ENCODE peak calls at places on chromosomes 11 and 22, in four cellular contexts. One of them, this sample, is unnamed.

GRCh38 chr11:112225753-112226061 is 521 bp upstream of the PTS start:
- DNase-seq in activated CD4-positive, alpha-beta T cell treated with anti-CD3 and anti-CD28 coated beads, Interleukin-2, amount 10 ng/mL, durations not matched to agents 7 days and 5 days: no peak
- DNase-seq in activated CD4-positive, CD25-positive, alpha-beta regulatory T cell treated with anti-CD3 and anti-CD28 coated beads, Interleukin-2, amount 50 U/mL, for 72 hours: no peak
- DNase-seq in IMR-90: peak; percentile 71
- DNase-seq in this sample: peak; percentile 73

GRCh38 chr11:1589996-1590395 is 4.9 kb upstream of the KRTAP5-1 start:
- DNase-seq in activated CD4-positive, alpha-beta T cell treated with anti-CD3 and anti-CD28 coated beads, Interleukin-2, amount 10 ng/mL, durations not matched to agents 7 days and 5 days: no peak
- DNase-seq in activated CD4-positive, CD25-positive, alpha-beta regulatory T cell treated with anti-CD3 and anti-CD28 coated beads, Interleukin-2, amount 50 U/mL, for 72 hours: no peak
- DNase-seq in IMR-90: no peak
- DNase-seq in this sample: no peak

GRCh38 chr22:28019881-28020861 is 101.1 kb upstream of the PITPNB start:
- DNase-seq in activated CD4-positive, alpha-beta T cell treated with anti-CD3 and anti-CD28 coated beads, Interleukin-2, amount 10 ng/mL, durations not matched to agents 7 days and 5 days: peak; percentile 69
- DNase-seq in activated CD4-positive, CD25-positive, alpha-beta regulatory T cell treated with anti-CD3 and anti-CD28 coated beads, Interleukin-2, amount 50 U/mL, for 72 hours: peak; percentile 69
- DNase-seq in IMR-90: peak; percentile 60
- DNase-seq in this sample: peak; percentile 25

GRCh38 chr11:11843233-11843632 is 1.5 kb downstream of the USP47 start:
- DNase-seq in activated CD4-positive, alpha-beta T cell treated with anti-CD3 and anti-CD28 coated beads, Interleukin-2, amount 10 ng/mL, durations not matched to agents 7 days and 5 days: no peak
- DNase-seq in activated CD4-positive, CD25-positive, alpha-beta regulatory T cell treated with anti-CD3 and anti-CD28 coated beads, Interleukin-2, amount 50 U/mL, for 72 hours: no peak
- DNase-seq in IMR-90: peak; percentile 94
- DNase-seq in this sample: peak; percentile 26

GRCh38 chr11:34775417-34775888 is 140.7 kb downstream of the APIP start:
- DNase-seq in activated CD4-positive, alpha-beta T cell treated with anti-CD3 and anti-CD28 coated beads, Interleukin-2, amount 10 ng/mL, durations not matched to agents 7 days and 5 days: no peak
- DNase-seq in activated CD4-positive, CD25-positive, alpha-beta regulatory T cell treated with anti-CD3 and anti-CD28 coated beads, Interleukin-2, amount 50 U/mL, for 72 hours: no peak
- DNase-seq in IMR-90: no peak
- DNase-seq in this sample: no peak

GRCh38 chr11:69249641-69250502 is 44.1 kb upstream of the MYEOV start:
- DNase-seq in activated CD4-positive, alpha-beta T cell treated with anti-CD3 and anti-CD28 coated beads, Interleukin-2, amount 10 ng/mL, durations not matched to agents 7 days and 5 days: no peak
- DNase-seq in activated CD4-positive, CD25-positive, alpha-beta regulatory T cell treated with anti-CD3 and anti-CD28 coated beads, Interleukin-2, amount 50 U/mL, for 72 hours: no peak
- DNase-seq in IMR-90: peak; percentile 69
- DNase-seq in this sample: peak; percentile 63

GRCh38 chr11:61157743-61158142 is 3.5 kb downstream of the VPS37C start:
- DNase-seq in activated CD4-positive, alpha-beta T cell treated with anti-CD3 and anti-CD28 coated beads, Interleukin-2, amount 10 ng/mL, durations not matched to agents 7 days and 5 days: no peak
- DNase-seq in activated CD4-positive, CD25-positive, alpha-beta regulatory T cell treated with anti-CD3 and anti-CD28 coated beads, Interleukin-2, amount 50 U/mL, for 72 hours: no peak
- DNase-seq in IMR-90: no peak
- DNase-seq in this sample: no peak

GRCh38 chr11:35045219-35045819 is 93.7 kb upstream of the CD44 start:
- DNase-seq in activated CD4-positive, alpha-beta T cell treated with anti-CD3 and anti-CD28 coated beads, Interleukin-2, amount 10 ng/mL, durations not matched to agents 7 days and 5 days: peak; percentile 90
- DNase-seq in activated CD4-positive, CD25-positive, alpha-beta regulatory T cell treated with anti-CD3 and anti-CD28 coated beads, Interleukin-2, amount 50 U/mL, for 72 hours: peak; percentile 38
- DNase-seq in IMR-90: no peak
- DNase-seq in this sample: no peak

GRCh38 chr11:118631109-118631508 is 23.7 kb downstream of the PHLDB1 start:
- DNase-seq in activated CD4-positive, alpha-beta T cell treated with anti-CD3 and anti-CD28 coated beads, Interleukin-2, amount 10 ng/mL, durations not matched to agents 7 days and 5 days: no peak
- DNase-seq in activated CD4-positive, CD25-positive, alpha-beta regulatory T cell treated with anti-CD3 and anti-CD28 coated beads, Interleukin-2, amount 50 U/mL, for 72 hours: no peak
- DNase-seq in IMR-90: no peak
- DNase-seq in this sample: no peak

GRCh38 chr22:39349506-39349966 is 255 bp upstream of the SYNGR1 start:
- DNase-seq in activated CD4-positive, alpha-beta T cell treated with anti-CD3 and anti-CD28 coated beads, Interleukin-2, amount 10 ng/mL, durations not matched to agents 7 days and 5 days: no peak
- DNase-seq in activated CD4-positive, CD25-positive, alpha-beta regulatory T cell treated with anti-CD3 and anti-CD28 coated beads, Interleukin-2, amount 50 U/mL, for 72 hours: no peak
- DNase-seq in IMR-90: no peak
- DNase-seq in this sample: no peak

GRCh38 chr11:69383946-69384547 is 90.1 kb downstream of the MYEOV start:
- DNase-seq in activated CD4-positive, alpha-beta T cell treated with anti-CD3 and anti-CD28 coated beads, Interleukin-2, amount 10 ng/mL, durations not matched to agents 7 days and 5 days: no peak
- DNase-seq in activated CD4-positive, CD25-positive, alpha-beta regulatory T cell treated with anti-CD3 and anti-CD28 coated beads, Interleukin-2, amount 50 U/mL, for 72 hours: peak; percentile 8
- DNase-seq in IMR-90: no peak
- DNase-seq in this sample: no peak

GRCh38 chr11:8826145-8826786 is 84.7 kb upstream of the AKIP1 start:
- DNase-seq in activated CD4-positive, alpha-beta T cell treated with anti-CD3 and anti-CD28 coated beads, Interleukin-2, amount 10 ng/mL, durations not matched to agents 7 days and 5 days: no peak
- DNase-seq in activated CD4-positive, CD25-positive, alpha-beta regulatory T cell treated with anti-CD3 and anti-CD28 coated beads, Interleukin-2, amount 50 U/mL, for 72 hours: no peak
- DNase-seq in IMR-90: peak; percentile 95
- DNase-seq in this sample: peak; percentile 86

GRCh38 chr11:18720811-18721575 is 5.0 kb downstream of the IGSF22 start:
- DNase-seq in activated CD4-positive, alpha-beta T cell treated with anti-CD3 and anti-CD28 coated beads, Interleukin-2, amount 10 ng/mL, durations not matched to agents 7 days and 5 days: peak; percentile 74
- DNase-seq in activated CD4-positive, CD25-positive, alpha-beta regulatory T cell treated with anti-CD3 and anti-CD28 coated beads, Interleukin-2, amount 50 U/mL, for 72 hours: peak; percentile 78
- DNase-seq in IMR-90: peak; percentile 43
- DNase-seq in this sample: no peak

GRCh38 chr22:48532986-48533385 is 1294.7 kb downstream of the BRD1 start:
- DNase-seq in activated CD4-positive, alpha-beta T cell treated with anti-CD3 and anti-CD28 coated beads, Interleukin-2, amount 10 ng/mL, durations not matched to agents 7 days and 5 days: no peak
- DNase-seq in activated CD4-positive, CD25-positive, alpha-beta regulatory T cell treated with anti-CD3 and anti-CD28 coated beads, Interleukin-2, amount 50 U/mL, for 72 hours: no peak
- DNase-seq in IMR-90: no peak
- DNase-seq in this sample: no peak

GRCh38 chr11:9703280-9703679 is 39.4 kb downstream of the SWAP70 start:
- DNase-seq in activated CD4-positive, alpha-beta T cell treated with anti-CD3 and anti-CD28 coated beads, Interleukin-2, amount 10 ng/mL, durations not matched to agents 7 days and 5 days: no peak
- DNase-seq in activated CD4-positive, CD25-positive, alpha-beta regulatory T cell treated with anti-CD3 and anti-CD28 coated beads, Interleukin-2, amount 50 U/mL, for 72 hours: no peak
- DNase-seq in IMR-90: no peak
- DNase-seq in this sample: no peak

GRCh38 chr11:93845181-93846092 is 5.0 kb downstream of the VSTM5 start:
- DNase-seq in activated CD4-positive, alpha-beta T cell treated with anti-CD3 and anti-CD28 coated beads, Interleukin-2, amount 10 ng/mL, durations not matched to agents 7 days and 5 days: no peak
- DNase-seq in activated CD4-positive, CD25-positive, alpha-beta regulatory T cell treated with anti-CD3 and anti-CD28 coated beads, Interleukin-2, amount 50 U/mL, for 72 hours: no peak
- DNase-seq in IMR-90: no peak
- DNase-seq in this sample: peak; percentile 52

GRCh38 chr11:24755260-24755839 is 258.5 kb downstream of the LUZP2 start:
- DNase-seq in activated CD4-positive, alpha-beta T cell treated with anti-CD3 and anti-CD28 coated beads, Interleukin-2, amount 10 ng/mL, durations not matched to agents 7 days and 5 days: no peak
- DNase-seq in activated CD4-positive, CD25-positive, alpha-beta regulatory T cell treated with anti-CD3 and anti-CD28 coated beads, Interleukin-2, amount 50 U/mL, for 72 hours: no peak
- DNase-seq in IMR-90: no peak
- DNase-seq in this sample: no peak

GRCh38 chr11:37657645-37658044 is 1059.6 kb upstream of the RAG2 start:
- DNase-seq in activated CD4-positive, alpha-beta T cell treated with anti-CD3 and anti-CD28 coated beads, Interleukin-2, amount 10 ng/mL, durations not matched to agents 7 days and 5 days: no peak
- DNase-seq in activated CD4-positive, CD25-positive, alpha-beta regulatory T cell treated with anti-CD3 and anti-CD28 coated beads, Interleukin-2, amount 50 U/mL, for 72 hours: no peak
- DNase-seq in IMR-90: peak; percentile 25
- DNase-seq in this sample: peak; percentile 10

GRCh38 chr11:100789500-100789899 is 102.4 kb downstream of the ARHGAP42 start:
- DNase-seq in activated CD4-positive, alpha-beta T cell treated with anti-CD3 and anti-CD28 coated beads, Interleukin-2, amount 10 ng/mL, durations not matched to agents 7 days and 5 days: no peak
- DNase-seq in activated CD4-positive, CD25-positive, alpha-beta regulatory T cell treated with anti-CD3 and anti-CD28 coated beads, Interleukin-2, amount 50 U/mL, for 72 hours: no peak
- DNase-seq in IMR-90: peak; percentile 11
- DNase-seq in this sample: no peak

GRCh38 chr11:31968774-31969433 is 122.0 kb upstream of the RCN1 start:
- DNase-seq in activated CD4-positive, alpha-beta T cell treated with anti-CD3 and anti-CD28 coated beads, Interleukin-2, amount 10 ng/mL, durations not matched to agents 7 days and 5 days: no peak
- DNase-seq in activated CD4-positive, CD25-positive, alpha-beta regulatory T cell treated with anti-CD3 and anti-CD28 coated beads, Interleukin-2, amount 50 U/mL, for 72 hours: no peak
- DNase-seq in IMR-90: peak; percentile 61
- DNase-seq in this sample: peak; percentile 60

GRCh38 chr11:360326-361280 is 8.7 kb upstream of the B4GALNT4 start:
- DNase-seq in activated CD4-positive, alpha-beta T cell treated with anti-CD3 and anti-CD28 coated beads, Interleukin-2, amount 10 ng/mL, durations not matched to agents 7 days and 5 days: no peak
- DNase-seq in activated CD4-positive, CD25-positive, alpha-beta regulatory T cell treated with anti-CD3 and anti-CD28 coated beads, Interleukin-2, amount 50 U/mL, for 72 hours: peak; percentile 26
- DNase-seq in IMR-90: no peak
- DNase-seq in this sample: no peak

GRCh38 chr11:44032304-44033085 is 15.3 kb upstream of the ACCSL start:
- DNase-seq in activated CD4-positive, alpha-beta T cell treated with anti-CD3 and anti-CD28 coated beads, Interleukin-2, amount 10 ng/mL, durations not matched to agents 7 days and 5 days: no peak
- DNase-seq in activated CD4-positive, CD25-positive, alpha-beta regulatory T cell treated with anti-CD3 and anti-CD28 coated beads, Interleukin-2, amount 50 U/mL, for 72 hours: no peak
- DNase-seq in IMR-90: peak; percentile 72
- DNase-seq in this sample: no peak

GRCh38 chr11:14340721-14341120 is 18.3 kb downstream of the RRAS2 start:
- DNase-seq in activated CD4-positive, alpha-beta T cell treated with anti-CD3 and anti-CD28 coated beads, Interleukin-2, amount 10 ng/mL, durations not matched to agents 7 days and 5 days: no peak
- DNase-seq in activated CD4-positive, CD25-positive, alpha-beta regulatory T cell treated with anti-CD3 and anti-CD28 coated beads, Interleukin-2, amount 50 U/mL, for 72 hours: no peak
- DNase-seq in IMR-90: no peak
- DNase-seq in this sample: no peak

GRCh38 chr22:33315954-33316353 is 257.8 kb upstream of the SYN3 start:
- DNase-seq in activated CD4-positive, alpha-beta T cell treated with anti-CD3 and anti-CD28 coated beads, Interleukin-2, amount 10 ng/mL, durations not matched to agents 7 days and 5 days: no peak
- DNase-seq in activated CD4-positive, CD25-positive, alpha-beta regulatory T cell treated with anti-CD3 and anti-CD28 coated beads, Interleukin-2, amount 50 U/mL, for 72 hours: no peak
- DNase-seq in IMR-90: no peak
- DNase-seq in this sample: no peak

GRCh38 chr22:24540470-24540869 is 14.5 kb downstream of the GUCD1 start:
- DNase-seq in activated CD4-positive, alpha-beta T cell treated with anti-CD3 and anti-CD28 coated beads, Interleukin-2, amount 10 ng/mL, durations not matched to agents 7 days and 5 days: no peak
- DNase-seq in activated CD4-positive, CD25-positive, alpha-beta regulatory T cell treated with anti-CD3 and anti-CD28 coated beads, Interleukin-2, amount 50 U/mL, for 72 hours: no peak
- DNase-seq in IMR-90: no peak
- DNase-seq in this sample: no peak

GRCh38 chr11:44235765-44236201 is 74.2 kb downstream of the ALX4 start:
- DNase-seq in activated CD4-positive, alpha-beta T cell treated with anti-CD3 and anti-CD28 coated beads, Interleukin-2, amount 10 ng/mL, durations not matched to agents 7 days and 5 days: no peak
- DNase-seq in activated CD4-positive, CD25-positive, alpha-beta regulatory T cell treated with anti-CD3 and anti-CD28 coated beads, Interleukin-2, amount 50 U/mL, for 72 hours: no peak
- DNase-seq in IMR-90: peak; percentile 31
- DNase-seq in this sample: no peak

GRCh38 chr22:33049125-33049729 is 9.0 kb downstream of the SYN3 start:
- DNase-seq in activated CD4-positive, alpha-beta T cell treated with anti-CD3 and anti-CD28 coated beads, Interleukin-2, amount 10 ng/mL, durations not matched to agents 7 days and 5 days: peak; percentile 67
- DNase-seq in activated CD4-positive, CD25-positive, alpha-beta regulatory T cell treated with anti-CD3 and anti-CD28 coated beads, Interleukin-2, amount 50 U/mL, for 72 hours: peak; percentile 58
- DNase-seq in IMR-90: peak; percentile 67
- DNase-seq in this sample: peak; percentile 9

GRCh38 chr11:1876361-1877063 is 15.2 kb downstream of the PRR33 start:
- DNase-seq in activated CD4-positive, alpha-beta T cell treated with anti-CD3 and anti-CD28 coated beads, Interleukin-2, amount 10 ng/mL, durations not matched to agents 7 days and 5 days: no peak
- DNase-seq in activated CD4-positive, CD25-positive, alpha-beta regulatory T cell treated with anti-CD3 and anti-CD28 coated beads, Interleukin-2, amount 50 U/mL, for 72 hours: peak; percentile 33
- DNase-seq in IMR-90: no peak
- DNase-seq in this sample: no peak

GRCh38 chr11:110086892-110087309 is 6.3 kb upstream of the ZC3H12C start:
- DNase-seq in activated CD4-positive, alpha-beta T cell treated with anti-CD3 and anti-CD28 coated beads, Interleukin-2, amount 10 ng/mL, durations not matched to agents 7 days and 5 days: no peak
- DNase-seq in activated CD4-positive, CD25-positive, alpha-beta regulatory T cell treated with anti-CD3 and anti-CD28 coated beads, Interleukin-2, amount 50 U/mL, for 72 hours: no peak
- DNase-seq in IMR-90: peak; percentile 90
- DNase-seq in this sample: peak; percentile 75

GRCh38 chr11:64284962-64285884 is at the start of gene GPR137:
- DNase-seq in activated CD4-positive, alpha-beta T cell treated with anti-CD3 and anti-CD28 coated beads, Interleukin-2, amount 10 ng/mL, durations not matched to agents 7 days and 5 days: peak; percentile 88
- DNase-seq in activated CD4-positive, CD25-positive, alpha-beta regulatory T cell treated with anti-CD3 and anti-CD28 coated beads, Interleukin-2, amount 50 U/mL, for 72 hours: peak; percentile 99
- DNase-seq in IMR-90: peak; percentile 56
- DNase-seq in this sample: peak; percentile 85

GRCh38 chr11:57425565-57426438 is 1.1 kb downstream of the SLC43A3 start:
- DNase-seq in activated CD4-positive, alpha-beta T cell treated with anti-CD3 and anti-CD28 coated beads, Interleukin-2, amount 10 ng/mL, durations not matched to agents 7 days and 5 days: no peak
- DNase-seq in activated CD4-positive, CD25-positive, alpha-beta regulatory T cell treated with anti-CD3 and anti-CD28 coated beads, Interleukin-2, amount 50 U/mL, for 72 hours: no peak
- DNase-seq in IMR-90: peak; percentile 14
- DNase-seq in this sample: no peak

GRCh38 chr11:83257638-83258229 is 28.4 kb downstream of the CCDC90B start:
- DNase-seq in activated CD4-positive, alpha-beta T cell treated with anti-CD3 and anti-CD28 coated beads, Interleukin-2, amount 10 ng/mL, durations not matched to agents 7 days and 5 days: no peak
- DNase-seq in activated CD4-positive, CD25-positive, alpha-beta regulatory T cell treated with anti-CD3 and anti-CD28 coated beads, Interleukin-2, amount 50 U/mL, for 72 hours: no peak
- DNase-seq in IMR-90: peak; percentile 73
- DNase-seq in this sample: peak; percentile 88

GRCh38 chr11:68689737-68690625 is 5.6 kb downstream of the GAL start:
- DNase-seq in activated CD4-positive, alpha-beta T cell treated with anti-CD3 and anti-CD28 coated beads, Interleukin-2, amount 10 ng/mL, durations not matched to agents 7 days and 5 days: no peak
- DNase-seq in activated CD4-positive, CD25-positive, alpha-beta regulatory T cell treated with anti-CD3 and anti-CD28 coated beads, Interleukin-2, amount 50 U/mL, for 72 hours: no peak
- DNase-seq in IMR-90: no peak
- DNase-seq in this sample: no peak

GRCh38 chr22:23033116-23033905 is 37.0 kb upstream of the GNAZ start:
- DNase-seq in activated CD4-positive, alpha-beta T cell treated with anti-CD3 and anti-CD28 coated beads, Interleukin-2, amount 10 ng/mL, durations not matched to agents 7 days and 5 days: no peak
- DNase-seq in activated CD4-positive, CD25-positive, alpha-beta regulatory T cell treated with anti-CD3 and anti-CD28 coated beads, Interleukin-2, amount 50 U/mL, for 72 hours: no peak
- DNase-seq in IMR-90: no peak
- DNase-seq in this sample: no peak

GRCh38 chr11:68043349-68044144 is 4.7 kb downstream of the TCIRG1 start:
- DNase-seq in activated CD4-positive, alpha-beta T cell treated with anti-CD3 and anti-CD28 coated beads, Interleukin-2, amount 10 ng/mL, durations not matched to agents 7 days and 5 days: no peak
- DNase-seq in activated CD4-positive, CD25-positive, alpha-beta regulatory T cell treated with anti-CD3 and anti-CD28 coated beads, Interleukin-2, amount 50 U/mL, for 72 hours: no peak
- DNase-seq in IMR-90: peak; percentile 66
- DNase-seq in this sample: no peak

GRCh38 chr11:97620012-97620411 is 1230.2 kb downstream of the JRKL start:
- DNase-seq in activated CD4-positive, alpha-beta T cell treated with anti-CD3 and anti-CD28 coated beads, Interleukin-2, amount 10 ng/mL, durations not matched to agents 7 days and 5 days: no peak
- DNase-seq in activated CD4-positive, CD25-positive, alpha-beta regulatory T cell treated with anti-CD3 and anti-CD28 coated beads, Interleukin-2, amount 50 U/mL, for 72 hours: no peak
- DNase-seq in IMR-90: no peak
- DNase-seq in this sample: no peak

GRCh38 chr22:25193130-25193529 is 6.5 kb upstream of the CRYBB3 start:
- DNase-seq in activated CD4-positive, alpha-beta T cell treated with anti-CD3 and anti-CD28 coated beads, Interleukin-2, amount 10 ng/mL, durations not matched to agents 7 days and 5 days: no peak
- DNase-seq in activated CD4-positive, CD25-positive, alpha-beta regulatory T cell treated with anti-CD3 and anti-CD28 coated beads, Interleukin-2, amount 50 U/mL, for 72 hours: no peak
- DNase-seq in IMR-90: no peak
- DNase-seq in this sample: no peak

GRCh38 chr11:120880791-120881190 is 143.1 kb upstream of the TBCEL start:
- DNase-seq in activated CD4-positive, alpha-beta T cell treated with anti-CD3 and anti-CD28 coated beads, Interleukin-2, amount 10 ng/mL, durations not matched to agents 7 days and 5 days: no peak
- DNase-seq in activated CD4-positive, CD25-positive, alpha-beta regulatory T cell treated with anti-CD3 and anti-CD28 coated beads, Interleukin-2, amount 50 U/mL, for 72 hours: no peak
- DNase-seq in IMR-90: no peak
- DNase-seq in this sample: no peak

GRCh38 chr11:123166095-123166559 is 28.9 kb downstream of the CLMP start:
- DNase-seq in activated CD4-positive, alpha-beta T cell treated with anti-CD3 and anti-CD28 coated beads, Interleukin-2, amount 10 ng/mL, durations not matched to agents 7 days and 5 days: peak; percentile 31
- DNase-seq in activated CD4-positive, CD25-positive, alpha-beta regulatory T cell treated with anti-CD3 and anti-CD28 coated beads, Interleukin-2, amount 50 U/mL, for 72 hours: peak; percentile 38
- DNase-seq in IMR-90: peak; percentile 97
- DNase-seq in this sample: peak; percentile 76